ENCODE peak calls at places on chromosomes 5 and 9, in five cellular contexts. Y is progenitor cell of endocrine pancreas, X is mucosa of descending colon, H is HEK293T, U is C1 segment of cervical spinal cord. F is an unnamed sample.
A peak's percentile ranks its signal among the peaks of the same experiment; 100 is the strongest.

GRCh38 chr9:108271646-108272349 is 584.0 kb downstream of the ACTL7B start:
- DNase-seq in Y (peak; percentile 47), X (peak; percentile 74), H (peak; percentile 46), U (no peak), F (peak; percentile 72)

GRCh38 chr5:158023266-158023665 is 164.3 kb upstream of the CLINT1 start:
- DNase-seq in Y (no peak), X (peak; percentile 48), H (no peak), U (no peak), F (no peak)

GRCh38 chr5:154849791-154850201 is 607 bp downstream of the FAXDC2 start:
- DNase-seq in Y (no peak), X (no peak), H (no peak), U (no peak), F (no peak)

GRCh38 chr5:33272288-33272687 is 168.5 kb upstream of the TARS1 start:
- DNase-seq in Y (no peak), X (no peak), H (no peak), U (no peak), F (no peak)

GRCh38 chr5:60945760-60946253 is 802 bp downstream of the NDUFAF2 start:
- DNase-seq in Y (no peak), X (peak; percentile 57), H (peak; percentile 19), U (peak; percentile 38), F (peak; percentile 75)

GRCh38 chr9:134936021-134936761 is 18.5 kb upstream of the FCN1 start:
- DNase-seq in Y (no peak), X (no peak), H (no peak), U (no peak), F (no peak)

GRCh38 chr5:81121836-81122235 is 111.3 kb upstream of the CKMT2 start:
- DNase-seq in Y (no peak), X (no peak), H (no peak), U (no peak), F (no peak)

GRCh38 chr5:6722015-6722414 is 8.8 kb downstream of the TENT4A start:
- DNase-seq in Y (no peak), X (no peak), H (no peak), U (no peak), F (peak; percentile 23)

GRCh38 chr9:27548055-27548741 is 18.6 kb upstream of the MOB3B start:
- DNase-seq in Y (no peak), X (peak; percentile 25), H (peak; percentile 23), U (no peak), F (peak; percentile 63)

GRCh38 chr5:9054821-9055589 is 490.9 kb downstream of the SEMA5A start:
- DNase-seq in Y (no peak), X (no peak), H (no peak), U (no peak), F (no peak)

F was measured in cardiac muscle cell.